ENCODE peak calls at places on chromosome 2, in ten cellular contexts. Z, X, H, A, W, F, E, L, C and Y are unnamed samples.
A peak's percentile ranks its signal among the peaks of the same experiment; 100 is the strongest.

GRCh38 chr2:7773362-7773973 is 856.3 kb downstream of the RNF144A start:
- DNase-seq in C (no peak), W (peak; percentile 24), F (no peak), Z (no peak), H (no peak), A (no peak), L (no peak), X (peak; percentile 54), E (no peak), Y (no peak)

GRCh38 chr2:133765693-133766092 is 197.4 kb upstream of the NCKAP5 start:
- DNase-seq in X (no peak), H (no peak), L (no peak), W (peak; percentile 71), A (no peak), F (no peak), Z (peak; percentile 51), C (no peak), E (no peak), Y (no peak)

GRCh38 chr2:158797963-158798700 is 3.0 kb downstream of the DAPL1 start:
- DNase-seq in F (no peak), X (no peak), A (no peak), W (no peak), L (no peak), Z (no peak), C (no peak), H (no peak), E (no peak), Y (no peak)

GRCh38 chr2:9282128-9282527 is 75.5 kb downstream of the ASAP2 start:
- DNase-seq in C (no peak), Z (no peak), L (no peak), E (no peak), F (no peak), A (no peak), H (no peak), W (no peak), X (no peak), Y (no peak)

GRCh38 chr2:240873805-240874714 is 5.4 kb downstream of the AGXT start:
- DNase-seq in F (peak; percentile 47), A (peak; percentile 85), X (no peak), L (peak; percentile 50), C (peak; percentile 61), Z (no peak), H (peak; percentile 8), E (no peak), W (no peak), Y (peak; percentile 12)

GRCh38 chr2:157625311-157625710 is 3.4 kb downstream of the ACVR1C start:
- DNase-seq in Z (no peak), A (no peak), H (no peak), X (no peak), C (no peak), L (no peak), E (no peak), F (no peak), W (peak; percentile 2), Y (no peak)

GRCh38 chr2:33645861-33646260 is 46.8 kb upstream of the FAM98A start:
- DNase-seq in F (no peak), Z (peak; percentile 23), H (peak; percentile 31), E (no peak), C (no peak), X (no peak), A (no peak), L (no peak), W (no peak), Y (no peak)

GRCh38 chr2:224948005-224948404 is 94.3 kb downstream of the DOCK10 start:
- DNase-seq in Z (no peak), F (no peak), C (no peak), E (no peak), H (no peak), A (no peak), W (no peak), X (no peak), L (no peak), Y (no peak)

GRCh38 chr2:178404380-178404767 is 46.6 kb downstream of the PRKRA start:
- DNase-seq in X (peak; percentile 81), W (no peak), Z (peak; percentile 84), L (no peak), H (peak; percentile 95), F (no peak), E (no peak), C (no peak), A (no peak), Y (no peak)

GRCh38 chr2:203580846-203581245 is 45.7 kb upstream of the RAPH1 start:
- DNase-seq in E (no peak), Z (no peak), H (no peak), X (no peak), C (no peak), L (no peak), A (no peak), F (no peak), W (no peak), Y (no peak)

GRCh38 chr2:236865052-236865451 is 220.6 kb upstream of the COPS8 start:
- DNase-seq in E (no peak), C (no peak), H (no peak), Z (no peak), F (no peak), L (no peak), A (no peak), X (no peak), W (no peak), Y (no peak)

GRCh38 chr2:236862526-236862925 is 223.2 kb upstream of the COPS8 start:
- DNase-seq in E (no peak), H (no peak), W (no peak), X (no peak), A (no peak), L (no peak), Z (no peak), F (no peak), C (no peak), Y (no peak)

GRCh38 chr2:236862961-236863728 is 222.5 kb upstream of the COPS8 start:
- DNase-seq in Z (peak; percentile 78), H (peak; percentile 82), C (no peak), W (peak; percentile 78), E (no peak), A (no peak), L (no peak), F (no peak), X (peak; percentile 32), Y (no peak)

GRCh38 chr2:236861196-236861875 is 224.4 kb upstream of the COPS8 start:
- DNase-seq in Z (no peak), H (no peak), X (no peak), C (no peak), E (no peak), W (no peak), F (no peak), L (no peak), A (no peak), Y (no peak)

DNA sequence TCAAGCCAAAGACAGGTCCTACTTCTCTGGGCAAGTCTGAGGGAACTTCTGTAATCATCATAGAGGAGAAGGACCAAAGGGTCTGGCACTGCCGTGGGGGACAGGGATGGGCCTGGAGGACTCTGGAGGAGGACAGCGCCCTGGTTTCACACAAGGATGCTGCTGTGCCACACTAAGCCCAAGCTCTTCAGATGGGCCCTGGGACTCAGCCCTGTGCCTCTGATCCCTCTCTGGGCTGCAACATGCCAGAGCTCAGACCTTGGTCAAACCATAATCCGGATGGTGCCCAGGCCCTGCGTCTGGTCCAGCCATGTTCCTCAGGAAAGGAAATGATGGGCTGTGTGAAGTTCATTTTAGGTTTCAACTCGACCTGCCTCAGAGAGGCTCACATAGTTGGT is 222.0 kb upstream of the COPS8 start:
- DNase-seq in Z (no peak), L (no peak), X (no peak), H (no peak), F (no peak), C (no peak), E (no peak), W (no peak), A (no peak), Y (no peak)
- TF ChIP-seq CTCF in Z (no peak), L (no peak), X (no peak), H (no peak), F (no peak), C (no peak), E (no peak), W (no peak), A (no peak), Y (no peak)

GRCh38 chr2:41711736-41712135 is 336.1 kb upstream of the PKDCC start:
- DNase-seq in E (no peak), C (no peak), W (no peak), H (no peak), Z (no peak), F (no peak), L (no peak), X (no peak), A (no peak), Y (no peak)

GRCh38 chr2:41707790-41708451 is 339.9 kb upstream of the PKDCC start:
- DNase-seq in A (no peak), Z (no peak), H (no peak), X (no peak), E (no peak), W (no peak), L (no peak), C (no peak), F (no peak), Y (no peak)

GRCh38 chr2:41706261-41706660 is 341.6 kb upstream of the PKDCC start:
- DNase-seq in E (no peak), X (no peak), F (no peak), Z (no peak), L (no peak), H (no peak), A (no peak), W (no peak), C (no peak), Y (no peak)

GRCh38 chr2:41710944-41711343 is 336.9 kb upstream of the PKDCC start:
- DNase-seq in X (no peak), C (no peak), Z (no peak), A (no peak), F (no peak), W (peak; percentile 51), L (no peak), E (no peak), H (peak; percentile 23), Y (no peak)

GRCh38 chr2:41709702-41710599 is 337.9 kb upstream of the PKDCC start:
- DNase-seq in H (no peak), F (no peak), W (no peak), L (no peak), C (no peak), Z (no peak), X (no peak), E (no peak), A (no peak), Y (no peak)
- TF ChIP-seq CTCF in H (no peak), F (no peak), W (no peak), L (no peak), C (no peak), Z (no peak), X (no peak), E (no peak), A (no peak), Y (no peak)

GRCh38 chr2:55620123-55620779 is 2.8 kb upstream of the PPP4R3B start:
- DNase-seq in A (no peak), C (no peak), L (no peak), Z (no peak), W (no peak), F (no peak), E (no peak), H (peak; percentile 14), X (peak; percentile 26), Y (no peak)
- TF ChIP-seq CTCF in A (peak; percentile 38), C (peak; percentile 15), L (peak; percentile 38), Z (peak; percentile 61), W (peak; percentile 40), F (peak; percentile 47), E (no peak), H (peak; percentile 32), X (peak; percentile 62), Y (no peak)

DNA sequence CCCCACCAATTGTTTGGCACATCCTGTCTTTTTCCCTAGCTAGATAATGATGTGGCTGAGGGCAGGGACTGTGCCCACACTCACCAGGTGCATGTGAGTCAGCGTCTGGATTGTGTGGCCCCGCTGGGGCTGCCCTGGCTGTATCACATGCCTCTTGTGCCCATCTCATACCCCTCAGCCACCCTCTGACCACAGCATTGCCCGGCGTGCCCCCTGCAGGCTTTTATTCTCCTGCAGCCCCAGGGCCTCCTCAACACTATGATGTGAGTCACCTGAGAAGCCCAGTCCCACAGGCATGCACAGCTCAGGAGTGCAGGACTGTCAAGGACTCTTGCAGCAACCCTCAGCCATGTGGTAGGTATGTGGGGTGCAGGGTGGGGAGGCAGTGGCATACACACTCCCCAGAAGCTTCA is 14.8 kb upstream of the STEAP3 start:
- DNase-seq in L (no peak), A (peak; percentile 70), E (no peak), Z (no peak), H (no peak), F (no peak), X (no peak), C (no peak), W (no peak), Y (no peak)
- TF ChIP-seq CTCF in L (no peak), A (no peak), E (no peak), Z (peak; percentile 9), H (no peak), F (no peak), X (no peak), C (no peak), W (no peak), Y (no peak)